ENCODE peak calls at places on chromosomes 5 and 9, in four cellular contexts. A is CD4-positive, alpha-beta T cell; J is erythroblast; I is NCI-H1105. Q is an unnamed sample.

GRCh38 chr5:131757830-131758519 is 38.8 kb downstream of the FNIP1 start:
- DNase-seq in I (no peak), A (no peak), J (no peak), Q (no peak)

GRCh38 chr5:392431-392988 is 50.5 kb upstream of the EXOC3 start:
- DNase-seq in I (no peak), J (no peak), A (peak), Q (no peak)

GRCh38 chr9:113705306-113705937 is 170.7 kb upstream of the ZNF618 start:
- DNase-seq in J (no peak), A (no peak), I (no peak), Q (no peak)

GRCh38 chr5:134656690-134657089 is 8.1 kb downstream of the SEC24A start:
- DNase-seq in A (no peak), I (no peak), J (no peak), Q (no peak)

GRCh38 chr5:31116466-31117031 is 76.9 kb upstream of the CDH6 start:
- DNase-seq in A (no peak), J (no peak), I (no peak), Q (no peak)

GRCh38 chr5:9467199-9468069 is 78.4 kb downstream of the SEMA5A start:
- DNase-seq in A (no peak), I (no peak), J (no peak), Q (no peak)

GRCh38 chr5:104699438-104699837 is 1136.8 kb upstream of the NUDT12 start:
- DNase-seq in I (no peak), A (no peak), J (no peak), Q (no peak)

GRCh38 chr5:43606351-43606750 is 3.4 kb downstream of the NNT start:
- DNase-seq in A (no peak), I (no peak), J (no peak), Q (no peak)

GRCh38 chr5:44909009-44909408 is 100.3 kb downstream of the MRPS30 start:
- DNase-seq in I (no peak), A (no peak), J (no peak), Q (no peak)

GRCh38 chr9:114372971-114373591 is 14.7 kb downstream of the AKNA start:
- DNase-seq in I (no peak), A (peak), J (no peak), Q (peak)

GRCh38 chr5:90475436-90475980 is 844 bp downstream of the POLR3G start:
- DNase-seq in I (no peak), J (no peak), A (no peak), Q (no peak)

GRCh38 chr5:113050606-113051391 is 74.2 kb downstream of the DCP2 start:
- DNase-seq in J (no peak), A (no peak), I (no peak), Q (no peak)

GRCh38 chr5:150486402-150487198 is 21.3 kb upstream of the NDST1 start:
- DNase-seq in I (no peak), A (peak), J (peak), Q (no peak)

GRCh38 chr5:152140391-152140790 is 215.7 kb upstream of the GLRA1 start:
- DNase-seq in J (no peak), I (no peak), A (no peak), Q (no peak)

GRCh38 chr5:76046761-76047160 is 36.4 kb upstream of the SV2C start:
- DNase-seq in I (no peak), A (no peak), J (no peak), Q (no peak)

GRCh38 chr9:89368978-89369377 is 50.7 kb downstream of the SECISBP2 start:
- DNase-seq in I (no peak), A (no peak), J (no peak), Q (no peak)

GRCh38 chr9:36831381-36832231 is 202.5 kb downstream of the PAX5 start:
- DNase-seq in A (no peak), J (no peak), I (no peak), Q (no peak)

GRCh38 chr9:34224349-34224748 is 45.5 kb downstream of the UBAP1 start:
- DNase-seq in A (no peak), J (no peak), I (no peak), Q (no peak)

GRCh38 chr9:10173561-10173960 is 439.2 kb downstream of the PTPRD start:
- DNase-seq in J (no peak), A (no peak), I (peak), Q (no peak)

GRCh38 chr5:57804007-57804444 is 321.4 kb upstream of the ACTBL2 start:
- DNase-seq in A (no peak), J (no peak), I (no peak), Q (no peak)

GRCh38 chr9:127384016-127384730 is 12.8 kb upstream of the SLC2A8 start:
- DNase-seq in J (no peak), I (no peak), A (no peak), Q (no peak)

GRCh38 chr5:135141303-135142268 is 107.6 kb upstream of the PITX1 start:
- DNase-seq in I (no peak), J (no peak), A (no peak), Q (no peak)

GRCh38 chr5:36507332-36507952 is 99.0 kb upstream of the SLC1A3 start:
- DNase-seq in I (peak), J (peak), A (peak), Q (peak)

GRCh38 chr9:4964540-4964939 is 20.5 kb upstream of the JAK2 start:
- DNase-seq in A (no peak), I (no peak), J (no peak), Q (no peak)

Q was measured in KG1.